ENCODE peak calls at places on chromosomes 1 and 21, in six cellular contexts. Z is upper lobe of right lung, G is cardiac muscle cell, A is right lobe of liver, L is adrenal gland, U is SJSA1. D is an unnamed sample.
A peak's percentile ranks its signal among the peaks of the same experiment; 100 is the strongest.

GRCh38 chr1:172574080-172574479 is 41.1 kb downstream of the SUCO start:
- DNase-seq in Z (no peak), G (no peak), A (no peak), L (no peak), U (no peak), D (no peak)

GRCh38 chr1:159005676-159006075 is 4.0 kb upstream of the IFI16 start:
- DNase-seq in Z (no peak), G (peak; percentile 2), A (peak; percentile 22), L (no peak), U (no peak), D (no peak)

GRCh38 chr1:36836916-36837315 is 197.4 kb downstream of the GRIK3 start:
- DNase-seq in Z (no peak), G (no peak), A (no peak), L (no peak), U (no peak), D (peak; percentile 45)

GRCh38 chr1:77025599-77025998 is 158.3 kb downstream of the ST6GALNAC5 start:
- DNase-seq in Z (no peak), G (no peak), A (no peak), L (no peak), U (no peak), D (no peak)

GRCh38 chr21:32956257-32956656 is 69.5 kb upstream of the OLIG2 start:
- DNase-seq in Z (no peak), G (no peak), A (no peak), L (no peak), U (no peak), D (no peak)

GRCh38 chr1:29239142-29239541 is 2.8 kb downstream of the PTPRU start:
- DNase-seq in Z (peak; percentile 81), G (peak; percentile 20), A (no peak), L (no peak), U (no peak), D (peak; percentile 88)

GRCh38 chr1:63329621-63330330 is 7.4 kb downstream of the FOXD3 start:
- DNase-seq in Z (no peak), G (no peak), A (no peak), L (no peak), U (no peak), D (no peak)

GRCh38 chr1:208476825-208477170 is 232.6 kb upstream of the PLXNA2 start:
- DNase-seq in Z (no peak), G (no peak), A (no peak), L (no peak), U (no peak), D (no peak)

GRCh38 chr1:15749399-15750291 is 7.3 kb downstream of the TMEM82 start:
- DNase-seq in Z (no peak), G (no peak), A (no peak), L (no peak), U (no peak), D (peak; percentile 89)

GRCh38 chr1:65606426-65606825 is 186.0 kb downstream of the LEPR start:
- DNase-seq in Z (no peak), G (no peak), A (no peak), L (no peak), U (no peak), D (no peak)

DNA sequence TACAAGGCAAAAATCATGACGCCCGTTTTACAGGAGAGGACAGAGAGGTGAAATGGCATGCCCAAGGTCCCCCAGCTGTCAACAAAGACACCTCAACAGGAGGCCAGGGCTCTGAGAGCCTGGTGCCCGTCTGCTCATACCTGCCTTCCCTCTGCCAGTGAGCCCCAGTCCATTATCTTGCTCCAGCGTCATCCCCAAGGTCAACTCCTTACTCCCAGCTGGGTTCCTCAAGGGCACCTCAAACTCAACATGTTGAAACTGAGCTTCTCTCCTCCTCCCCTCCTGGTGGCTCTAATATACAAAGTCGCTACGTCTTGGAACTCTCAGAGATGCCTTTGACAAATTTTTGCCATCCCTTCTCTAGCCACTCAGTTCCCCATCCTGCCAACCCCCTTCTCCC is 3.2 kb downstream of the PBXIP1 start:
- DNase-seq in Z (no peak), G (no peak), A (no peak), L (peak; percentile 73), U (no peak), D (peak; percentile 13)
- H3K4me3 ChIP-seq in Z (no peak overlapping the region), G (no peak overlapping the region), A (no peak overlapping the region), L (no peak overlapping the region), U (no peak overlapping the region), D (no peak overlapping the region)

GRCh38 chr1:180435566-180435965 is 66.8 kb downstream of the ACBD6 start:
- DNase-seq in Z (no peak), G (no peak), A (no peak), L (no peak), U (no peak), D (no peak)
- H3K4me3 ChIP-seq in Z (no peak overlapping the region), G (no peak overlapping the region), A (no peak overlapping the region), L (no peak overlapping the region), U (no peak overlapping the region), D (no peak overlapping the region)

DNA sequence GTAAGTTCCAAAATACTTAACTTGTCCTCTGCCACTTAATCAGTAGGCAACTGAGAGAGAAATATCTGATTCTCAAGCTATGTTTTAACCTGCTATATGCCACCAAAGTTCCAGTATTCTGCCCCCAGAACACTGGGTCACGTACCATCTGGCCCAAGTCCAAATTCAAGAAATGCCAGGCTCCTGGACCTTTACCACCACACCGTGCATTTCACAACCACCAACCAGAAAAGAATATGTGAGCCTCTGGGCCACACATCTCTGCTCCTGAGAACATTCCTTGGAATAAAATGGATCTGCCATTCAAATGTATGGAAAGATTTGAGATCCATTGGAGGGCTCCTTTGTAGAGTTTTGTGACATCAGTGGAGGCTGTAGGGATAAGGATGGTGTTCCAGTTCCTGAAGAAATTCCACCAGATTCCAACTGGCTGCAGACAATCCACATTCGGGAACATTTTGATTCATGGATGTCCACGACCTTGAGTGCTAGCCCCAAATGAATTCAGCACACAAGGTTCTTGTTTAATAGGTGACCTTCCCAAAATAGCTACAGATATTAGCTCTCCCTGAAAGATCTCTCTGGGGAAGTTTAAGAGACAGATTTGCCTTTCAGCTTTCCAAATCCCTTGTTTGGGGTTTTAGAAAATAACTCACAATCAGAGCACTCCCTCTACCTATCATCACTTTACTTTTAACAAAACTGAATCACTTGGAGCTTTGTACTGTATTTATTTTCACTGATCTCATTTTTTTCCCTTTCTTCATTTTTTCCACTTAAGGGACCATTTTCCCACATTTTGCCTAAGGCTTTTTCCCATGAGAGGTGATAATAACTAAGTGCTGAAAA is 128.3 kb upstream of the ZC3H11B start:
- DNase-seq in Z (no peak), G (peak; percentile 15), A (no peak), L (no peak), U (no peak), D (no peak)
- H3K4me3 ChIP-seq in Z (no peak overlapping the region), G (no peak overlapping the region), A (no peak overlapping the region), L (no peak overlapping the region), U (no peak overlapping the region), D (no peak overlapping the region)

DNA sequence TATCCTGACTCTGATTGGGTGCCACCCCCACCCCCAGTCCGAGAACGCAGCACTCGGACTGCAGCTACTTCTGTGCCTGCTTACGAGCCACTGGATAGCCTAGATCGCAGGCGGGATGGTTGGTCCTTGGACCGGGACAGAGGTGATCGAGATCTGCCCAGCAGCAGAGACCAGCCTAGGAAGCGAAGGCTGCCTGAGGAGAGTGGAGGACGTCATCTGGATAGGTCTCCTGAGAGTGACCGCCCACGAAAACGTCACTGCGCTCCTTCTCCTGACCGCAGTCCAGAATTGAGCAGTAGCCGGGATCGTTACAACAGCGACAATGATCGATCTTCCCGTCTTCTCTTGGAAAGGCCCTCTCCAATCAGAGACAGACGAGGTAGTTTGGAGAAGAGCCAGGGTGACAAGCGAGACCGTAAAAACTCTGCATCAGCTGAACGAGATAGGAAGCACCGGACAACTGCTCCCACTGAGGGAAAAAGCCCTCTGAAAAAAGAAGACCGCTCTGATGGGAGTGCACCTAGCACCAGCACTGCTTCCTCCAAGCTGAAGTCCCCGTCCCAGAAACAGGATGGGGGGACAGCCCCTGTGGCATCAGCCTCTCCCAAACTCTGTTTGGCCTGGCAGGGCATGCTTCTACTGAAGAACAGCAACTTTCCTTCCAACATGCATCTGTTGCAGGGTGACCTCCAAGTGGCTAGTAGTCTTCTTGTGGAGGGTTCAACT is 2.1 kb downstream of the RBM15 start:
- DNase-seq in Z (no peak), G (no peak), A (no peak), L (peak; percentile 14), U (no peak), D (peak; percentile 65)
- H3K4me3 ChIP-seq in Z (no peak overlapping the region), G (no peak overlapping the region), A (no peak overlapping the region), L (no peak overlapping the region), U (no peak overlapping the region), D (peak overlapping the region; percentile 92)

GRCh38 chr21:45049725-45050359 is 24.5 kb upstream of the ADARB1 start:
- DNase-seq in Z (no peak), G (no peak), A (no peak), L (no peak), U (peak; percentile 43), D (no peak)
- H3K4me3 ChIP-seq in Z (no peak overlapping the region), G (no peak overlapping the region), A (no peak overlapping the region), L (no peak overlapping the region), U (no peak overlapping the region), D (no peak overlapping the region)

DNA sequence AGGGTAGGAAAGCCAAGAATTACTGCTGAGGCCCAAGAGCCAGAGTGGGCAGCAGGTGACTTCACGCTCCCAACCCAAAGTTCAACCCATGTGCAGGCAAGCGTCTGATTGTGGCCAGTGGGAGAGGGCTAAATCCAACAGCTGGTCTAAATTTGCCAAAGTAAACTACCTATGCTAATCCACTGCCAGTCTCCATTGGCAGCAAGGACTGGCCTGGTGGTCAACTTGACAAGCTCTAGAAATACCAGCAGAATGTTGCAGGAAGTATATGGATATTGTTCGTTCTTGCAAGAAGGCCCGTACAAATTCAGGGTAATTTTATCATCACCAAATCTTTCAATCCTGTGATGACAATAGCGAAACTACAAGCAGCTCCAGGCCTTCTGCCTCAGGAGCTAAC is 1.5 kb downstream of the TMEM63A start:
- DNase-seq in Z (no peak), G (no peak), A (peak; percentile 58), L (no peak), U (no peak), D (peak; percentile 29)
- H3K4me3 ChIP-seq in Z (peak overlapping the region; percentile 99), G (no peak overlapping the region), A (peak overlapping the region; percentile 98), L (no peak overlapping the region), U (no peak overlapping the region), D (peak overlapping the region; percentile 82)